ENCODE peak calls at places on chromosomes 13 and 19, in four cellular contexts. M is neuronal stem cell, U is NCI-H2081, C is choroid plexus epithelial cell. P is an unnamed sample.

GRCh38 chr13:76014618-76015315 is 378.6 kb downstream of the LMO7 start:
- DNase-seq in M (no peak), U (no peak), C (peak), P (peak)

GRCh38 chr13:86051134-86052103 is 252.2 kb upstream of the SLITRK6 start:
- DNase-seq in M (no peak), U (peak), C (peak), P (no peak)

GRCh38 chr19:29680937-29681336 is 15.7 kb downstream of the PLEKHF1 start:
- DNase-seq in M (no peak), U (no peak), C (no peak), P (no peak)

GRCh38 chr13:43666403-43666802 is 120.4 kb downstream of the ENOX1 start:
- DNase-seq in M (no peak), U (no peak), C (no peak), P (peak)

GRCh38 chr13:23856008-23856750 is 33.0 kb downstream of the MIPEP start:
- DNase-seq in M (no peak), U (no peak), C (no peak), P (no peak)

GRCh38 chr13:49450105-49450819 is 6.2 kb downstream of the SETDB2 start:
- DNase-seq in M (no peak), U (no peak), C (no peak), P (no peak)

GRCh38 chr13:29589234-29589633 is 6.3 kb downstream of the SLC7A1 start:
- DNase-seq in M (peak), U (no peak), C (peak), P (no peak)

GRCh38 chr19:58338825-58339558 is 12.2 kb downstream of the ZSCAN22 start:
- DNase-seq in M (no peak), U (no peak), C (no peak), P (no peak)

GRCh38 chr13:30798776-30799625 is 63.7 kb downstream of the ALOX5AP start:
- DNase-seq in M (no peak), U (no peak), C (peak), P (no peak)

GRCh38 chr19:5171711-5172110 is 168.9 kb downstream of the PTPRS start:
- DNase-seq in M (no peak), U (no peak), C (no peak), P (no peak)

GRCh38 chr19:1468274-1469199 is 10.5 kb downstream of the C19orf25 start:
- DNase-seq in M (no peak), U (no peak), C (peak), P (no peak)

GRCh38 chr13:100333141-100333540 is 244.2 kb downstream of the PCCA start:
- DNase-seq in M (no peak), U (no peak), C (no peak), P (no peak)

GRCh38 chr19:41945135-41945766 is 13.9 kb downstream of the RABAC1 start:
- DNase-seq in M (no peak), U (no peak), C (no peak), P (no peak)

GRCh38 chr19:3190470-3190770 is 4.7 kb downstream of the NCLN start:
- DNase-seq in M (no peak), U (no peak), C (no peak), P (no peak)

GRCh38 chr13:75621147-75621546 is 15.0 kb upstream of the LMO7 start:
- DNase-seq in M (no peak), U (no peak), C (peak), P (no peak)

GRCh38 chr13:107329991-107330390 is 762.1 kb upstream of the ARGLU1 start:
- DNase-seq in M (no peak), U (peak), C (peak), P (no peak)

GRCh38 chr13:75251188-75251587 is 230.8 kb downstream of the TBC1D4 start:
- DNase-seq in M (no peak), U (no peak), C (peak), P (no peak)

GRCh38 chr13:61777281-61777680 is 361.6 kb upstream of the PCDH20 start:
- DNase-seq in M (no peak), U (no peak), C (peak), P (no peak)

GRCh38 chr13:48400820-48401219 is 12.1 kb downstream of the LPAR6 start:
- DNase-seq in M (no peak), U (no peak), C (peak), P (no peak)

GRCh38 chr19:3798137-3798536 is 12.0 kb upstream of the MATK start:
- DNase-seq in M (no peak), U (no peak), C (no peak), P (no peak)

GRCh38 chr13:112032186-112032835 is 34.6 kb upstream of the SOX1 start:
- DNase-seq in M (no peak), U (peak), C (no peak), P (no peak)

GRCh38 chr13:98869408-98870090 is 108.3 kb downstream of the DOCK9 start:
- DNase-seq in M (no peak), U (no peak), C (peak), P (no peak)

GRCh38 chr13:25423831-25424230 is 52.1 kb downstream of the ATP8A2 start:
- DNase-seq in M (no peak), U (no peak), C (no peak), P (no peak)

GRCh38 chr13:33577037-33577436 is 240.9 kb upstream of the RFC3 start:
- DNase-seq in M (no peak), U (no peak), C (peak), P (no peak)

GRCh38 chr19:995051-995827 is 5.0 kb upstream of the GRIN3B start:
- DNase-seq in M (no peak), U (peak), C (no peak), P (no peak)

GRCh38 chr13:71005919-71006318 is 861.1 kb downstream of the DACH1 start:
- DNase-seq in M (no peak), U (no peak), C (no peak), P (no peak)

GRCh38 chr13:41500501-41500900 is 43.2 kb downstream of the RGCC start:
- DNase-seq in M (no peak), U (no peak), C (no peak), P (no peak)

GRCh38 chr19:13037161-13037560 is 41.9 kb downstream of the NFIX start:
- DNase-seq in M (no peak), U (no peak), C (peak), P (no peak)

GRCh38 chr13:25738342-25738771 is 313.5 kb downstream of the SHISA2 start:
- DNase-seq in M (no peak), U (peak), C (peak), P (no peak)

GRCh38 chr13:29594310-29594709 is 1.2 kb downstream of the SLC7A1 start:
- DNase-seq in M (peak), U (peak), C (peak), P (no peak)

GRCh38 chr19:3095375-3096191 is 1.4 kb downstream of the GNA11 start:
- DNase-seq in M (peak), U (no peak), C (no peak), P (no peak)

GRCh38 chr19:50607874-50608785 is 31.6 kb downstream of the SYT3 start:
- DNase-seq in M (peak), U (no peak), C (peak), P (peak)

GRCh38 chr13:23945612-23946011 is 48.3 kb upstream of the C1QTNF9B start:
- DNase-seq in M (no peak), U (no peak), C (no peak), P (no peak)

GRCh38 chr13:36789061-36789460 is 30.0 kb upstream of the RFXAP start:
- DNase-seq in M (no peak), U (no peak), C (no peak), P (no peak)

GRCh38 chr13:75836441-75836840 is 200.3 kb downstream of the LMO7 start:
- DNase-seq in M (no peak), U (peak), C (no peak), P (no peak)

GRCh38 chr19:4059493-4059880 is 7.2 kb downstream of the ZBTB7A start:
- DNase-seq in M (no peak), U (no peak), C (no peak), P (no peak)